ENCODE peak calls at places on chromosomes 13 and 19, in four cellular contexts. One of them, this sample, is unnamed.

GRCh38 chr13:97307882-97308624 is 85.9 kb downstream of the MBNL2 start:
- DNase-seq in Panc1: no peak
- DNase-seq in left lung: no peak
- DNase-seq in IMR-90: peak
- DNase-seq in this sample: peak

GRCh38 chr19:4597975-4598671 is 38.6 kb upstream of the SEMA6B start:
- DNase-seq in Panc1: no peak
- DNase-seq in left lung: no peak
- DNase-seq in IMR-90: no peak
- DNase-seq in this sample: no peak

GRCh38 chr13:72163671-72164070 is 296.7 kb upstream of the DACH1 start:
- DNase-seq in Panc1: no peak
- DNase-seq in left lung: no peak
- DNase-seq in IMR-90: no peak
- DNase-seq in this sample: no peak

GRCh38 chr19:8517551-8518442 is 3.8 kb upstream of the ZNF414 start:
- DNase-seq in Panc1: no peak
- DNase-seq in left lung: no peak
- DNase-seq in IMR-90: no peak
- DNase-seq in this sample: no peak

GRCh38 chr19:33441277-33441699 is 67.8 kb downstream of the CEBPG start:
- DNase-seq in Panc1: no peak
- DNase-seq in left lung: peak
- DNase-seq in IMR-90: no peak
- DNase-seq in this sample: no peak

GRCh38 chr13:40631605-40632004 is 34.8 kb downstream of the FOXO1 start:
- DNase-seq in Panc1: no peak
- DNase-seq in left lung: no peak
- DNase-seq in IMR-90: no peak
- DNase-seq in this sample: no peak

GRCh38 chr13:101624981-101625380 is 172.5 kb downstream of the ITGBL1 start:
- DNase-seq in Panc1: no peak
- DNase-seq in left lung: no peak
- DNase-seq in IMR-90: no peak
- DNase-seq in this sample: no peak

GRCh38 chr19:35596366-35596999 is 10.5 kb downstream of the PMIS2 start:
- DNase-seq in Panc1: no peak
- DNase-seq in left lung: no peak
- DNase-seq in IMR-90: no peak
- DNase-seq in this sample: no peak

GRCh38 chr13:30832845-30833332 is 73.2 kb upstream of the MEDAG start:
- DNase-seq in Panc1: no peak
- DNase-seq in left lung: peak
- DNase-seq in IMR-90: no peak
- DNase-seq in this sample: peak

GRCh38 chr13:57375876-57376275 is 208.9 kb downstream of the PRR20E start:
- DNase-seq in Panc1: no peak
- DNase-seq in left lung: no peak
- DNase-seq in IMR-90: no peak
- DNase-seq in this sample: no peak

GRCh38 chr13:33494596-33495214 is 209.2 kb upstream of the STARD13 start:
- DNase-seq in Panc1: no peak
- DNase-seq in left lung: no peak
- DNase-seq in IMR-90: peak
- DNase-seq in this sample: no peak

GRCh38 chr19:49636230-49636932 is 3.6 kb downstream of the RRAS start:
- DNase-seq in Panc1: no peak
- DNase-seq in left lung: no peak
- DNase-seq in IMR-90: no peak
- DNase-seq in this sample: no peak

GRCh38 chr13:94620286-94620896 is 18.7 kb downstream of the GPR180 start:
- DNase-seq in Panc1: no peak
- DNase-seq in left lung: no peak
- DNase-seq in IMR-90: peak
- DNase-seq in this sample: no peak

GRCh38 chr13:97165527-97166425 is 56.4 kb upstream of the MBNL2 start:
- DNase-seq in Panc1: no peak
- DNase-seq in left lung: no peak
- DNase-seq in IMR-90: no peak
- DNase-seq in this sample: no peak

GRCh38 chr19:55431183-55431582 is 11.9 kb downstream of the SHISA7 start:
- DNase-seq in Panc1: no peak
- DNase-seq in left lung: no peak
- DNase-seq in IMR-90: no peak
- DNase-seq in this sample: no peak

GRCh38 chr19:47848871-47849473 is 10.1 kb upstream of the TPRX2 start:
- DNase-seq in Panc1: no peak
- DNase-seq in left lung: no peak
- DNase-seq in IMR-90: no peak
- DNase-seq in this sample: no peak

GRCh38 chr13:41756198-41756885 is 204.6 kb downstream of the VWA8 start:
- DNase-seq in Panc1: no peak
- DNase-seq in left lung: no peak
- DNase-seq in IMR-90: no peak
- DNase-seq in this sample: no peak

GRCh38 chr13:59750860-59751259 is 412.9 kb downstream of the DIAPH3 start:
- DNase-seq in Panc1: no peak
- DNase-seq in left lung: no peak
- DNase-seq in IMR-90: peak
- DNase-seq in this sample: peak

GRCh38 chr13:77061362-77061761 is 34.4 kb upstream of the FBXL3 start:
- DNase-seq in Panc1: no peak
- DNase-seq in left lung: no peak
- DNase-seq in IMR-90: no peak
- DNase-seq in this sample: no peak

GRCh38 chr19:50046649-50047503 is 21.1 kb downstream of the ZNF473 start:
- DNase-seq in Panc1: no peak
- DNase-seq in left lung: no peak
- DNase-seq in IMR-90: peak
- DNase-seq in this sample: peak

GRCh38 chr13:112723771-112724170 is 33.9 kb downstream of the ATP11A start:
- DNase-seq in Panc1: no peak
- DNase-seq in left lung: no peak
- DNase-seq in IMR-90: no peak
- DNase-seq in this sample: no peak

GRCh38 chr13:112727581-112727980 is 37.7 kb downstream of the ATP11A start:
- DNase-seq in Panc1: no peak
- DNase-seq in left lung: no peak
- DNase-seq in IMR-90: no peak
- DNase-seq in this sample: no peak

GRCh38 chr13:112726018-112726767 is 36.4 kb downstream of the ATP11A start:
- DNase-seq in Panc1: no peak
- DNase-seq in left lung: no peak
- DNase-seq in IMR-90: no peak
- DNase-seq in this sample: peak

GRCh38 chr13:112724788-112725345 is 35.0 kb downstream of the ATP11A start:
- DNase-seq in Panc1: no peak
- DNase-seq in left lung: no peak
- DNase-seq in IMR-90: no peak
- DNase-seq in this sample: peak

DNA sequence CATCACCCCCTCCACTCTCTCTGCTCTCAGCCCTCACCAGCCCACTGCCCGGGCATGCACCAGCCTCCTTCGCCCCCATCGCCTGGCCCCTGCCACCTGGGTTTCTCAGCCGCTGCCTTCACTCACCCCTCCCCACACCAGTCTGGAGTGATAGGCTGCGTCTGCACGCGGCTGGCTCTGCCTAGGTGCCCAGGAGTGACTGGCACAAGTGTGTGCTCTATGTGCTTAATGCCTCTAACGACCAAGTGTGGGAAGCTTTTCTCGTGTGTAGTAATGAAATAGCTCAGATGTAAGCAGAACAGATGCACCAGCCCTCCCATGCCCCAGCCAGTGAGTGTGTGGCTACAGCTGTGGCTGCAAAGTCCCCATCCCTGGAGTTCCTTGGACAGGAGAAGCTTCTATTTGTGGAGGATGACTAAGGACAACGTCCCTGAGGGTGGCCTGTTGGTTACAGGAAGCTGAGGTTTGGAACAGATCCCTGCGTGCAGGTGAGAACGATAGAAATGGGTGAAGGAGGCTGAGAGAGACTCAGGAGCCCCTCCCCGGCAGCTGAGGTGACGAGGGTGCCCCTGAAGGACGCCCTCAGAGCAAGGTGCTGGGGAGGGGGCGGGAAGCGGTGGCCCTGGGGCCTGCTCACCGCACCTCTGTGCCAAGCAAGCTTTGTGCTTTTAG is 35.6 kb downstream of the ATP11A start:
- DNase-seq in Panc1: no peak
- DNase-seq in left lung: no peak
- DNase-seq in IMR-90: peak
- DNase-seq in this sample: no peak
- H3K4me3 ChIP-seq in Panc1: no peak
- H3K4me3 ChIP-seq in left lung: no peak
- H3K4me3 ChIP-seq in IMR-90: no peak
- H3K4me3 ChIP-seq in this sample: no peak

DNA sequence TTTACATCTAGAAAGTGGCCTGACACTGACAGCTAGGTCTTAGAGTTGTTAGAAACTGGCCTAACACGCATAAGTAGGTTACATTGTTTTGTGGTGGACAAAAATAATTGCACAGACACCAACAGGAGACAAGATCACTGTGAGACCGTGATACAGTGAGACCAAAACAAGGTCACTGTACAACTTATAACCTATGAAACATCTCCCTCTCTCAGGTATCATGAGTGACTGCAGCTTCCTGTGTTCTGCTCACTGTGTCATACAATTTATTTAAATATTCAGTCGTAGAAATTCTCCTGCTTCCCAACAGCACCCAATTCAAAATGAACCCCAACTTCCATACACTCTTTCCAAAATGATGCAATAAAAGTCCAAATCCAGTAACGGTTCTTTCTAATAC is 2165.2 kb downstream of the PCDH9 start:
- DNase-seq in Panc1: no peak
- DNase-seq in left lung: no peak
- DNase-seq in IMR-90: no peak
- DNase-seq in this sample: no peak
- TF ChIP-seq CTCF in Panc1: no peak
- TF ChIP-seq CTCF in left lung: no peak
- TF ChIP-seq CTCF in IMR-90: no peak
- TF ChIP-seq CTCF in this sample: no peak

DNA sequence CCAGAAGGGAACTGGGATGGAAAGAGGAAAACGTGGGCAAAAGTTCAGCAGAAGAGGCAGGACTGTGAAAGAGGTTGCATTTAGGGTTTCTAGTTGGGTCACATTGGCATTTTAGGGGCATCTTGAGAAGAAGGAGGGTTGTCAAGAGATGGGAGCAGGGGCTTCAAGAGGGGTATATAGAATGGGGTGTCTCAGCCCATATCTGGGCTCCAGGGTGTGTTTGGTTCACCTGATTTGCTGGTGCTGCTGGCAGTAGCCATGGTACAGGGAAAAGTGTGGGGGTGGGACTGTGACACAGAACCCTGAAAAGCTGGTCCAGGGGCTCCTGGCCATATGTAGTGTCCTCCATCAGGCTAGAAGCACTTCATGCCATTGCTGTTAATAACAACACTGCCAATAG is 22.5 kb downstream of the MAST3 start:
- DNase-seq in Panc1: no peak
- DNase-seq in left lung: no peak
- DNase-seq in IMR-90: no peak
- DNase-seq in this sample: no peak
- H3K27ac ChIP-seq in Panc1: no peak
- H3K27ac ChIP-seq in left lung: peak
- H3K27ac ChIP-seq in IMR-90: no peak
- H3K27ac ChIP-seq in this sample: peak

DNA sequence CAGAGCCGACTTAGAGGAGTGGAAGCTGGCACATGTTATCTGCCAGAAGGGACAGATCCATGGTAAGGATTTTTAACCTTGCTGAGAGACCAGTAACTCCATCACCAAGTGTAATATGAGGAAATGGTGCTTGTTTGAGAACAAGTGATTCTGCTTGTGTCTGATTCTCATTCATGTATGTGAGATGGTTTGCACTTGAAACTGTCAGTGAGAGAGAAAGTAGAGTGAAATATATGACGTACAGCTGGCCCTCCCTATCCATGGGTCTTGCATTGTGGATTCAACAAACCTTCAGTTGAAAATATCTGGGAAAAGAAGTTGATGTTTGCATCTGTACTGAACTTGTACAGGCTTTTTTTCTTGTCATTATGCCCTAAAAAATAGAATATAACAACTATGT is 2.0 kb upstream of the ZNF461 start:
- DNase-seq in Panc1: no peak
- DNase-seq in left lung: no peak
- DNase-seq in IMR-90: no peak
- DNase-seq in this sample: no peak
- H3K4me3 ChIP-seq in Panc1: peak
- H3K4me3 ChIP-seq in left lung: no peak
- H3K4me3 ChIP-seq in IMR-90: no peak
- H3K4me3 ChIP-seq in this sample: no peak

GRCh38 chr19:13100871-13101589 is 1.6 kb downstream of the LYL1 start:
- DNase-seq in Panc1: no peak
- DNase-seq in left lung: no peak
- DNase-seq in IMR-90: no peak
- DNase-seq in this sample: no peak
- TF ChIP-seq CTCF in Panc1: peak
- TF ChIP-seq CTCF in left lung: no peak
- TF ChIP-seq CTCF in IMR-90: peak
- TF ChIP-seq CTCF in this sample: no peak

GRCh38 chr19:10797541-10798256 is 38.3 kb downstream of the TMED1 start:
- DNase-seq in Panc1: no peak
- DNase-seq in left lung: no peak
- DNase-seq in IMR-90: no peak
- DNase-seq in this sample: no peak
- H3K27ac ChIP-seq in Panc1: no peak
- H3K27ac ChIP-seq in left lung: peak
- H3K27ac ChIP-seq in IMR-90: no peak
- H3K27ac ChIP-seq in this sample: peak

DNA sequence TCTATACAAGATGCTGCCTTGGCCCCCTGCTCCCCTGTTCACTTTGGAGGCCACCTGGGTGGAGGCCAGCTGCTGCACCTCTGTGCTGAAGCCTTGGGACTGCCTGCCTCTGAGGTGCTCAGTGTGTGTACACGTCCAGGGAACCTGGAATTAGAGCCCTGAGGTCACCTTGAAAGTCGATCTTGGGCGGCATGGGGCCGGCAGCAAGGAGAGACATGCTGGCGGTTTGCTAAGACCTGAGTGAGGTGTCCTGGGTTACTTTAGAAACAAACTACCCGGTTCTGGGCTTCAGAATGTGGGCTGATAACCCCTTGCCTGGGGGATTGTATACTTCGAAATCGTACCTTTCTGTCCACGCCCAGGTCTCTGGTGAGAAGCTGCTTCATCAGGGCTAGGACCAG is 25.5 kb downstream of the TSSK6 start:
- DNase-seq in Panc1: no peak
- DNase-seq in left lung: peak
- DNase-seq in IMR-90: no peak
- DNase-seq in this sample: no peak
- H3K4me3 ChIP-seq in Panc1: no peak
- H3K4me3 ChIP-seq in left lung: no peak
- H3K4me3 ChIP-seq in IMR-90: no peak
- H3K4me3 ChIP-seq in this sample: peak

This sample was measured in dorsolateral prefrontal cortex.